ENCODE peak calls at places on chromosomes 11 and 22, in four cellular contexts. R, O, D and T are unnamed samples.

GRCh38 chr11:78801161-78801884 is 226.7 kb upstream of the NARS2 start:
- DNase-seq in R (no peak), O (no peak), D (no peak), T (no peak)

GRCh38 chr11:8066036-8066910 is 14.7 kb upstream of the TUB start:
- DNase-seq in R (no peak), O (no peak), D (no peak), T (no peak)

GRCh38 chr11:48122656-48123055 is 94.0 kb upstream of the OR4B1 start:
- DNase-seq in R (no peak), O (no peak), D (no peak), T (no peak)

GRCh38 chr22:49075150-49075549 is 752.5 kb downstream of the BRD1 start:
- DNase-seq in R (no peak), O (no peak), D (no peak), T (no peak)

GRCh38 chr22:42695294-42695693 is 25.4 kb downstream of the A4GALT start:
- DNase-seq in R (no peak), O (no peak), D (no peak), T (no peak)

GRCh38 chr11:114060402-114061052 is 1.0 kb downstream of the ZBTB16 start:
- DNase-seq in R (peak), O (no peak), D (no peak), T (peak)

GRCh38 chr11:102243399-102243884 is 73.8 kb upstream of the BIRC3 start:
- DNase-seq in R (no peak), O (no peak), D (no peak), T (no peak)

GRCh38 chr11:80282643-80283042 is 841.8 kb upstream of the TENM4 start:
- DNase-seq in R (no peak), O (no peak), D (no peak), T (no peak)

GRCh38 chr11:128036556-128037093 is 550.7 kb downstream of the ETS1 start:
- DNase-seq in R (no peak), O (no peak), D (no peak), T (no peak)

GRCh38 chr11:94134651-94135512 is 6.2 kb downstream of the PANX1 start:
- DNase-seq in R (no peak), O (no peak), D (no peak), T (no peak)

GRCh38 chr11:9941991-9942390 is 278.1 kb downstream of the SWAP70 start:
- DNase-seq in R (no peak), O (no peak), D (no peak), T (no peak)

GRCh38 chr11:85236211-85236610 is 390.9 kb downstream of the DLG2 start:
- DNase-seq in R (no peak), O (no peak), D (no peak), T (no peak)

GRCh38 chr11:3867209-3868071 is 12.0 kb downstream of the STIM1 start:
- DNase-seq in R (peak), O (peak), D (peak), T (no peak)

GRCh38 chr22:48358886-48359612 is 1468.6 kb downstream of the BRD1 start:
- DNase-seq in R (no peak), O (no peak), D (no peak), T (no peak)

GRCh38 chr11:91265946-91266345 is 958.7 kb upstream of the FAT3 start:
- DNase-seq in R (no peak), O (no peak), D (no peak), T (no peak)

GRCh38 chr11:1310772-1311468 is 1.5 kb upstream of the TOLLIP start:
- DNase-seq in R (no peak), O (no peak), D (no peak), T (no peak)

GRCh38 chr11:10818594-10818993 is 9.9 kb upstream of the EIF4G2 start:
- DNase-seq in R (no peak), O (no peak), D (no peak), T (no peak)

DNA sequence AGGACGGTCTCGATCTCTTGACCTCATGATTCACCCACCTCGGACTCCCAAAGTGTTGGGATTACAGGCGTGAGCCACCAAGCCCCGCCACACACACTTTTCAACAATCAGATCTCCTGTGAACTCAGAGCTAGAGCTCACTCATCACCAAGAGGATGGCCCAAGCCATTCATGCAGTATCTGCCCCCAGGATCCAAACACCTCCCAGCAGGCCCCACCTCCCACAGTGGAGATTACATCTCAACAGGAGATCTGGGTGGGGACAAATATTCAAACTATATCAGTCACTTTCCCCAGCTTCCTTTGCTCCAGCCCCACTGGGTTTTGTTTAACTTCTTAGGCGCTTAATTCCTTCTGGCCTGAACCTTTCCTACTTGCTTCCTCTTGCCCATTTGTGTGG is 26.3 kb upstream of the SORL1 start:
- DNase-seq in R (no peak), O (no peak), D (no peak), T (no peak)
- TF ChIP-seq CBFB in R (no peak), O (no peak), D (no peak), T (no peak)

DNA sequence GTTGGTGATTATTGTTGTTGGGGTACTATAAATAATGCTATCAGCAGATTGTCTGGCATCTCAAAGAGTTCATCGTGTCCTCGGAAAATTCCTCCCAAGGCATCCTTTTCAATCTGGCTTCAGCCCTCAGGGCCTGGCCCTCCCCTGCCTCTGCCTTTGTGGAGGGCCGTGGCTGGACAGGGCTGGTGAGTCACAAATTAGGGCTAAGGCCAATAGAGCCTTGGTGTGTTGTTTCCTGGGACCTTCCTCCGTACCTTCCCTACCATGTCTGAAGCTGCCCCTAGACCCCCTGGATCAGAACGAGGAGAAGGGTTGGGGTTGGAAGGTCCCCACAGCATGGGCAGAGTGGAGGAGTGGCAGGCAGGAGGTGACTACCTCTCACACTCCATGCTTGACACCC is 31.2 kb upstream of the LRRC32 start:
- DNase-seq in R (no peak), O (no peak), D (no peak), T (no peak)
- TF ChIP-seq ATF2 in R (no peak), O (no peak), D (no peak), T (no peak)

DNA sequence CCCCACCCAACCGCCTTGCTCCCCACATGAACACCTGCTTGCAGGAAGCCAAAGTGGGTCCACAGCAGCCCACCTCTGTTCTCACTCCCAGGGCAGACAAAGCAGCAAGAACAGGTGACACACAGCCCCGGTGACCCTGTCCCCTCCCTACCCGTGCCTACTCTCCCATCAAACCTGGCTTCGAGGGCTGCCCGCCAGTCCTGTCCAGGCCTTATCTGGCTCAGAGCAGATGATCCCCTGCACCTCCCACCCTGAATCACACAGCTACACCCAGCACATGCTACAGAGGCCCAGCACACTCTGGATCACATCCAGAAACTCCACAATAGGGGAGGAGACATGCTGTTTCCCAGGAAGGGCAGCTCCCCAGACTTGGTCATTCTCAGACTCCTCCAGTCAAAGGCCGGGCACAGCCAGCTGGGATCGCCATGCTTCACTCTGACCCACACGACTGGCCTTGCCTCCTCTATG is 6.2 kb upstream of the RGL4 start:
- DNase-seq in R (peak), O (no peak), D (no peak), T (no peak)
- TF ChIP-seq CBFB in R (no peak), O (no peak), D (no peak), T (no peak)

GRCh38 chr11:60769273-60769672 is 12.6 kb downstream of the MS4A15 start:
- DNase-seq in R (no peak), O (no peak), D (no peak), T (no peak)
- TF ChIP-seq ATF2 in R (no peak), O (no peak), D (no peak), T (no peak)